ENCODE peak calls at places on chromosomes 12 and 14, in nine cellular contexts. One of them, this sample, is unnamed.

GRCh38 chr14:32508281-32508680 is 179.2 kb downstream of the AKAP6 start:
- DNase-seq in GM06990: no peak
- DNase-seq in GM12865: no peak
- DNase-seq in MCF 10A: peak
- DNase-seq in colonic mucosa: no peak
- DNase-seq in HepG2: no peak
- DNase-seq in lower lobe of right lung: no peak
- DNase-seq in right atrium auricular region: no peak
- DNase-seq in heart left ventricle: no peak
- DNase-seq in this sample: no peak

GRCh38 chr12:57452181-57452936 is 2.7 kb upstream of the INHBE start:
- DNase-seq in GM06990: no peak
- DNase-seq in GM12865: no peak
- DNase-seq in MCF 10A: peak
- DNase-seq in colonic mucosa: no peak
- DNase-seq in HepG2: no peak
- DNase-seq in lower lobe of right lung: no peak
- DNase-seq in right atrium auricular region: no peak
- DNase-seq in heart left ventricle: peak
- DNase-seq in this sample: peak

GRCh38 chr14:85934123-85934885 is 404.4 kb downstream of the FLRT2 start:
- DNase-seq in GM06990: no peak
- DNase-seq in GM12865: peak
- DNase-seq in MCF 10A: peak
- DNase-seq in colonic mucosa: no peak
- DNase-seq in HepG2: peak
- DNase-seq in lower lobe of right lung: peak
- DNase-seq in right atrium auricular region: no peak
- DNase-seq in heart left ventricle: no peak
- DNase-seq in this sample: peak

GRCh38 chr14:98931911-98932310 is 340.1 kb downstream of the BCL11B start:
- DNase-seq in GM06990: no peak
- DNase-seq in GM12865: no peak
- DNase-seq in MCF 10A: no peak
- DNase-seq in colonic mucosa: peak
- DNase-seq in HepG2: no peak
- DNase-seq in lower lobe of right lung: no peak
- DNase-seq in right atrium auricular region: no peak
- DNase-seq in heart left ventricle: no peak
- DNase-seq in this sample: no peak

GRCh38 chr12:9071518-9071917 is 44.2 kb downstream of the A2M start:
- DNase-seq in GM06990: no peak
- DNase-seq in GM12865: no peak
- DNase-seq in MCF 10A: no peak
- DNase-seq in colonic mucosa: no peak
- DNase-seq in HepG2: no peak
- DNase-seq in lower lobe of right lung: no peak
- DNase-seq in right atrium auricular region: no peak
- DNase-seq in heart left ventricle: no peak
- DNase-seq in this sample: no peak

GRCh38 chr12:53223391-53224267 is 8.4 kb downstream of the RARG start:
- DNase-seq in GM06990: no peak
- DNase-seq in GM12865: no peak
- DNase-seq in MCF 10A: no peak
- DNase-seq in colonic mucosa: no peak
- DNase-seq in HepG2: no peak
- DNase-seq in lower lobe of right lung: peak
- DNase-seq in right atrium auricular region: no peak
- DNase-seq in heart left ventricle: no peak
- DNase-seq in this sample: no peak

GRCh38 chr12:109702126-109702841 is 11.3 kb upstream of the FAM222A start:
- DNase-seq in GM06990: no peak
- DNase-seq in GM12865: no peak
- DNase-seq in MCF 10A: no peak
- DNase-seq in colonic mucosa: no peak
- DNase-seq in HepG2: no peak
- DNase-seq in lower lobe of right lung: no peak
- DNase-seq in right atrium auricular region: no peak
- DNase-seq in heart left ventricle: no peak
- DNase-seq in this sample: no peak

GRCh38 chr12:7868391-7868790 is 4.3 kb downstream of the SLC2A14 start:
- DNase-seq in GM06990: no peak
- DNase-seq in GM12865: no peak
- DNase-seq in MCF 10A: no peak
- DNase-seq in colonic mucosa: no peak
- DNase-seq in HepG2: no peak
- DNase-seq in lower lobe of right lung: no peak
- DNase-seq in right atrium auricular region: no peak
- DNase-seq in heart left ventricle: no peak
- DNase-seq in this sample: no peak

GRCh38 chr12:53145861-53146260 is 34.7 kb upstream of the ZNF740 start:
- DNase-seq in GM06990: no peak
- DNase-seq in GM12865: no peak
- DNase-seq in MCF 10A: no peak
- DNase-seq in colonic mucosa: no peak
- DNase-seq in HepG2: no peak
- DNase-seq in lower lobe of right lung: no peak
- DNase-seq in right atrium auricular region: no peak
- DNase-seq in heart left ventricle: no peak
- DNase-seq in this sample: no peak

GRCh38 chr12:12877789-12878455 is 13.4 kb upstream of the GPRC5A start:
- DNase-seq in GM06990: no peak
- DNase-seq in GM12865: no peak
- DNase-seq in MCF 10A: no peak
- DNase-seq in colonic mucosa: no peak
- DNase-seq in HepG2: no peak
- DNase-seq in lower lobe of right lung: no peak
- DNase-seq in right atrium auricular region: no peak
- DNase-seq in heart left ventricle: no peak
- DNase-seq in this sample: no peak

GRCh38 chr12:122874081-122874480 is 21.8 kb downstream of the VPS37B start:
- DNase-seq in GM06990: no peak
- DNase-seq in GM12865: no peak
- DNase-seq in MCF 10A: no peak
- DNase-seq in colonic mucosa: no peak
- DNase-seq in HepG2: no peak
- DNase-seq in lower lobe of right lung: no peak
- DNase-seq in right atrium auricular region: no peak
- DNase-seq in heart left ventricle: no peak
- DNase-seq in this sample: no peak

GRCh38 chr14:105011312-105011990 is 9.4 kb downstream of the CDCA4 start:
- DNase-seq in GM06990: no peak
- DNase-seq in GM12865: no peak
- DNase-seq in MCF 10A: no peak
- DNase-seq in colonic mucosa: no peak
- DNase-seq in HepG2: no peak
- DNase-seq in lower lobe of right lung: no peak
- DNase-seq in right atrium auricular region: no peak
- DNase-seq in heart left ventricle: no peak
- DNase-seq in this sample: no peak

GRCh38 chr14:50354527-50354926 is 42.2 kb downstream of the CDKL1 start:
- DNase-seq in GM06990: no peak
- DNase-seq in GM12865: no peak
- DNase-seq in MCF 10A: no peak
- DNase-seq in colonic mucosa: no peak
- DNase-seq in HepG2: no peak
- DNase-seq in lower lobe of right lung: no peak
- DNase-seq in right atrium auricular region: no peak
- DNase-seq in heart left ventricle: no peak
- DNase-seq in this sample: no peak

GRCh38 chr14:61774861-61775260 is 12.6 kb downstream of the SNAPC1 start:
- DNase-seq in GM06990: no peak
- DNase-seq in GM12865: peak
- DNase-seq in MCF 10A: no peak
- DNase-seq in colonic mucosa: no peak
- DNase-seq in HepG2: no peak
- DNase-seq in lower lobe of right lung: no peak
- DNase-seq in right atrium auricular region: no peak
- DNase-seq in heart left ventricle: no peak
- DNase-seq in this sample: no peak

GRCh38 chr12:98399532-98399931 is 115.9 kb upstream of the TMPO start:
- DNase-seq in GM06990: peak
- DNase-seq in GM12865: peak
- DNase-seq in MCF 10A: peak
- DNase-seq in colonic mucosa: no peak
- DNase-seq in HepG2: peak
- DNase-seq in lower lobe of right lung: no peak
- DNase-seq in right atrium auricular region: no peak
- DNase-seq in heart left ventricle: peak
- DNase-seq in this sample: peak

GRCh38 chr12:27592548-27592947 is 68.5 kb downstream of the PPFIBP1 start:
- DNase-seq in GM06990: peak
- DNase-seq in GM12865: peak
- DNase-seq in MCF 10A: peak
- DNase-seq in colonic mucosa: no peak
- DNase-seq in HepG2: no peak
- DNase-seq in lower lobe of right lung: no peak
- DNase-seq in right atrium auricular region: peak
- DNase-seq in heart left ventricle: peak
- DNase-seq in this sample: peak

GRCh38 chr14:72812292-72812851 is 81.5 kb downstream of the DPF3 start:
- DNase-seq in GM06990: no peak
- DNase-seq in GM12865: no peak
- DNase-seq in MCF 10A: no peak
- DNase-seq in colonic mucosa: no peak
- DNase-seq in HepG2: no peak
- DNase-seq in lower lobe of right lung: no peak
- DNase-seq in right atrium auricular region: no peak
- DNase-seq in heart left ventricle: peak
- DNase-seq in this sample: no peak

GRCh38 chr12:77947746-77948145 is 117.1 kb downstream of the NAV3 start:
- DNase-seq in GM06990: no peak
- DNase-seq in GM12865: no peak
- DNase-seq in MCF 10A: no peak
- DNase-seq in colonic mucosa: no peak
- DNase-seq in HepG2: no peak
- DNase-seq in lower lobe of right lung: no peak
- DNase-seq in right atrium auricular region: no peak
- DNase-seq in heart left ventricle: no peak
- DNase-seq in this sample: no peak

GRCh38 chr12:103169-103981 is 36.8 kb downstream of the IQSEC3 start:
- DNase-seq in GM06990: no peak
- DNase-seq in GM12865: peak
- DNase-seq in MCF 10A: no peak
- DNase-seq in colonic mucosa: no peak
- DNase-seq in HepG2: no peak
- DNase-seq in lower lobe of right lung: no peak
- DNase-seq in right atrium auricular region: no peak
- DNase-seq in heart left ventricle: no peak
- DNase-seq in this sample: no peak

GRCh38 chr14:68084256-68084655 is 264.7 kb downstream of the RAD51B start:
- DNase-seq in GM06990: no peak
- DNase-seq in GM12865: peak
- DNase-seq in MCF 10A: peak
- DNase-seq in colonic mucosa: no peak
- DNase-seq in HepG2: no peak
- DNase-seq in lower lobe of right lung: no peak
- DNase-seq in right atrium auricular region: no peak
- DNase-seq in heart left ventricle: no peak
- DNase-seq in this sample: no peak
- TF ChIP-seq CTCF in GM06990: peak
- TF ChIP-seq CTCF in GM12865: peak
- TF ChIP-seq CTCF in MCF 10A: peak
- TF ChIP-seq CTCF in colonic mucosa: no peak
- TF ChIP-seq CTCF in HepG2: peak
- TF ChIP-seq CTCF in lower lobe of right lung: peak
- TF ChIP-seq CTCF in right atrium auricular region: no peak
- TF ChIP-seq CTCF in heart left ventricle: no peak
- TF ChIP-seq CTCF in this sample: no peak

DNA sequence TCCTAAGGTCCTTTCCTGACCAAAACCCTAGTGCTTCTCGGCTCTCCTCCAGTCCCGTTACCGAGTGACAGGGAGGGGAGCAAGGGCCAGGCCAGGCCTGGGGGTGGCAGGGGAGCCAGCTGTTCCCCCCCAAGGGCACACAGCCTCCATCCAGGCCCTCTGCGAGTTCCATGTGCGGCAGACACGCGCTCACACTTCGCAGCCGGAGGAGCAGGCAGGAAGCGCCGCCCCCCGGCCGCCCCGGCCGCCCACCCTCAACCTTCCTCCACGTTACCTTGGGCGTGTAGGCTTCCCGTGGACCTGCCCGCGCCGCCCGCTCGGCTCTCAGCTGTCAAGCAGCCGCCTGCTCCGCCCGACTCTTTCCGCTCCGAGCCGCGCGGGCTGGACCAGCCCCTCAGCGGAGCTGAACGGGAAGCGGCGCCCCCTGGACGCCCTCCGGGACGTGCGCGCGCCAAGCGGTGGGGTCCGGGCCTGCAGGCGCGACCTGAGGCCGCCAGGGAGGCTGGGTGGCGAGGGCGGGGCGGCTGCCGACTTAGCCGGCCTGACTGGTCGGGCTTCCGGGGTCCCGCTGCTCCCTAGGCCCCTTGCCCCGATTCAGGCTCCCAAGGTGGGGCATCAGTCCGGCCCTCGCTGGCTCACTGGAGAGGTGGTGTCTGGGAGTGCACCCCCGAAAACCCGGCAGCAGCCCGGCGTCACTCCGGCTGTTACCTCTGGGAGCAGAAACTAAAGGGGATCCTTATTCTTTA is at the start of gene CRACR2A:
- DNase-seq in GM06990: peak
- DNase-seq in GM12865: peak
- DNase-seq in MCF 10A: no peak
- DNase-seq in colonic mucosa: peak
- DNase-seq in HepG2: no peak
- DNase-seq in lower lobe of right lung: peak
- DNase-seq in right atrium auricular region: no peak
- DNase-seq in heart left ventricle: peak
- DNase-seq in this sample: peak
- TF ChIP-seq CTCF in GM06990: peak
- TF ChIP-seq CTCF in GM12865: peak
- TF ChIP-seq CTCF in MCF 10A: no peak
- TF ChIP-seq CTCF in colonic mucosa: peak
- TF ChIP-seq CTCF in HepG2: no peak
- TF ChIP-seq CTCF in lower lobe of right lung: peak
- TF ChIP-seq CTCF in right atrium auricular region: peak
- TF ChIP-seq CTCF in heart left ventricle: peak
- TF ChIP-seq CTCF in this sample: peak

DNA sequence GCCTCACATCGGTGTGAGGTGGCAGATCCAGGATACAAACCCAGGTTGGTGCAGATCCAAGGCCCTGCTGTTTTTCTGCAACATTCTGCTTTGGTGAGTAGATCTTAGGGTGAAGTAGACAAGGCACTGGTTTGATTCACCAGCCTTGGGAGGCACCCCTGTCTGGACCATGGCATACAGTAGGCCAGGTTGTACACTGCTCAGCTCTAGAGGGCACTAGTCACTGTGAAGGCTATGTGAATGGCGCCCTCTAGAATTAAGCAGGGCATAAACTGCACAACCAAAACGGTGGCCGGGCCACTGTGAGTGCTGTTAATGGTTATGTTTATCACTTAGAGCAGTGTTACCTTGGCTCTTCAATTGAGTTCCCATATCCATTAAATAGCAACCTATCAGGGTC is 280.6 kb upstream of the PWP1 start:
- DNase-seq in GM06990: no peak
- DNase-seq in GM12865: peak
- DNase-seq in MCF 10A: peak
- DNase-seq in colonic mucosa: peak
- DNase-seq in HepG2: peak
- DNase-seq in lower lobe of right lung: no peak
- DNase-seq in right atrium auricular region: no peak
- DNase-seq in heart left ventricle: no peak
- DNase-seq in this sample: peak
- TF ChIP-seq CTCF in GM06990: peak
- TF ChIP-seq CTCF in GM12865: peak
- TF ChIP-seq CTCF in MCF 10A: peak
- TF ChIP-seq CTCF in colonic mucosa: peak
- TF ChIP-seq CTCF in HepG2: peak
- TF ChIP-seq CTCF in lower lobe of right lung: peak
- TF ChIP-seq CTCF in right atrium auricular region: no peak
- TF ChIP-seq CTCF in heart left ventricle: no peak
- TF ChIP-seq CTCF in this sample: peak

GRCh38 chr12:76927170-76927784 is 48.5 kb upstream of the CSRP2 start:
- DNase-seq in GM06990: no peak
- DNase-seq in GM12865: peak
- DNase-seq in MCF 10A: peak
- DNase-seq in colonic mucosa: peak
- DNase-seq in HepG2: peak
- DNase-seq in lower lobe of right lung: no peak
- DNase-seq in right atrium auricular region: no peak
- DNase-seq in heart left ventricle: peak
- DNase-seq in this sample: peak
- TF ChIP-seq CTCF in GM06990: peak
- TF ChIP-seq CTCF in GM12865: peak
- TF ChIP-seq CTCF in MCF 10A: peak
- TF ChIP-seq CTCF in colonic mucosa: peak
- TF ChIP-seq CTCF in HepG2: peak
- TF ChIP-seq CTCF in lower lobe of right lung: peak
- TF ChIP-seq CTCF in right atrium auricular region: no peak
- TF ChIP-seq CTCF in heart left ventricle: peak
- TF ChIP-seq CTCF in this sample: peak

This sample was measured in GM13976.